ENCODE peak calls at places on chromosome 21, in nine cellular contexts. One of them, this sample, is unnamed.

GRCh38 chr21:45336535-45336810 is 48.8 kb upstream of the POFUT2 start:
- DNase-seq in psoas muscle: no peak
- DNase-seq in tibial artery: peak; percentile 61
- DNase-seq in colonic mucosa: no peak
- DNase-seq in heart right ventricle: no peak
- DNase-seq in HCT116: no peak
- DNase-seq in PC-3: no peak
- DNase-seq in hepatocyte: no peak
- DNase-seq in lower lobe of right lung: no peak
- DNase-seq in this sample: no peak

GRCh38 chr21:45078877-45079281 is 4.5 kb downstream of the ADARB1 start:
- DNase-seq in psoas muscle: no peak
- DNase-seq in tibial artery: no peak
- DNase-seq in colonic mucosa: no peak
- DNase-seq in heart right ventricle: no peak
- DNase-seq in HCT116: no peak
- DNase-seq in PC-3: no peak
- DNase-seq in hepatocyte: no peak
- DNase-seq in lower lobe of right lung: no peak
- DNase-seq in this sample: peak; percentile 15

GRCh38 chr21:14841511-14842472 is 223.0 kb downstream of the NRIP1 start:
- DNase-seq in psoas muscle: peak; percentile 48
- DNase-seq in tibial artery: no peak
- DNase-seq in colonic mucosa: no peak
- DNase-seq in heart right ventricle: no peak
- DNase-seq in HCT116: no peak
- DNase-seq in PC-3: no peak
- DNase-seq in hepatocyte: no peak
- DNase-seq in lower lobe of right lung: no peak
- DNase-seq in this sample: no peak

GRCh38 chr21:44416193-44416592 is 39.1 kb upstream of the LRRC3 start:
- DNase-seq in psoas muscle: no peak
- DNase-seq in tibial artery: peak; percentile 29
- DNase-seq in colonic mucosa: no peak
- DNase-seq in heart right ventricle: no peak
- DNase-seq in HCT116: no peak
- DNase-seq in PC-3: no peak
- DNase-seq in hepatocyte: no peak
- DNase-seq in lower lobe of right lung: no peak
- DNase-seq in this sample: no peak

GRCh38 chr21:46461909-46462308 is 3.2 kb downstream of the DIP2A start:
- DNase-seq in psoas muscle: no peak
- DNase-seq in tibial artery: no peak
- DNase-seq in colonic mucosa: no peak
- DNase-seq in heart right ventricle: no peak
- DNase-seq in HCT116: no peak
- DNase-seq in PC-3: no peak
- DNase-seq in hepatocyte: no peak
- DNase-seq in lower lobe of right lung: no peak
- DNase-seq in this sample: no peak

GRCh38 chr21:35044770-35045538 is 4.1 kb downstream of the RUNX1 start:
- DNase-seq in psoas muscle: no peak
- DNase-seq in tibial artery: no peak
- DNase-seq in colonic mucosa: no peak
- DNase-seq in heart right ventricle: no peak
- DNase-seq in HCT116: no peak
- DNase-seq in PC-3: no peak
- DNase-seq in hepatocyte: no peak
- DNase-seq in lower lobe of right lung: no peak
- DNase-seq in this sample: no peak

GRCh38 chr21:38984982-38985422 is 179.3 kb downstream of the ETS2 start:
- DNase-seq in psoas muscle: no peak
- DNase-seq in tibial artery: no peak
- DNase-seq in colonic mucosa: no peak
- DNase-seq in heart right ventricle: no peak
- DNase-seq in HCT116: no peak
- DNase-seq in PC-3: no peak
- DNase-seq in hepatocyte: no peak
- DNase-seq in lower lobe of right lung: no peak
- DNase-seq in this sample: no peak

GRCh38 chr21:45993210-45994085 is 11.9 kb downstream of the COL6A1 start:
- DNase-seq in psoas muscle: peak; percentile 74
- DNase-seq in tibial artery: peak; percentile 87
- DNase-seq in colonic mucosa: peak; percentile 12
- DNase-seq in heart right ventricle: peak; percentile 3
- DNase-seq in HCT116: no peak
- DNase-seq in PC-3: no peak
- DNase-seq in hepatocyte: no peak
- DNase-seq in lower lobe of right lung: peak; percentile 36
- DNase-seq in this sample: no peak

GRCh38 chr21:15210235-15210678 is 145.5 kb upstream of the NRIP1 start:
- DNase-seq in psoas muscle: peak; percentile 63
- DNase-seq in tibial artery: no peak
- DNase-seq in colonic mucosa: no peak
- DNase-seq in heart right ventricle: no peak
- DNase-seq in HCT116: no peak
- DNase-seq in PC-3: peak; percentile 94
- DNase-seq in hepatocyte: peak; percentile 28
- DNase-seq in lower lobe of right lung: peak; percentile 85
- DNase-seq in this sample: peak; percentile 61

GRCh38 chr21:39867198-39867650 is at the start of gene PCP4:
- DNase-seq in psoas muscle: no peak
- DNase-seq in tibial artery: peak; percentile 69
- DNase-seq in colonic mucosa: peak; percentile 61
- DNase-seq in heart right ventricle: peak; percentile 10
- DNase-seq in HCT116: peak; percentile 27
- DNase-seq in PC-3: peak; percentile 74
- DNase-seq in hepatocyte: peak; percentile 83
- DNase-seq in lower lobe of right lung: peak; percentile 59
- DNase-seq in this sample: peak; percentile 33

GRCh38 chr21:17976139-17976538 is 157.0 kb upstream of the C21orf91 start:
- DNase-seq in psoas muscle: no peak
- DNase-seq in tibial artery: no peak
- DNase-seq in colonic mucosa: no peak
- DNase-seq in heart right ventricle: no peak
- DNase-seq in HCT116: no peak
- DNase-seq in PC-3: no peak
- DNase-seq in hepatocyte: no peak
- DNase-seq in lower lobe of right lung: no peak
- DNase-seq in this sample: no peak

GRCh38 chr21:19130379-19131028 is 726.9 kb upstream of the TMPRSS15 start:
- DNase-seq in psoas muscle: no peak
- DNase-seq in tibial artery: no peak
- DNase-seq in colonic mucosa: no peak
- DNase-seq in heart right ventricle: no peak
- DNase-seq in HCT116: no peak
- DNase-seq in PC-3: no peak
- DNase-seq in hepatocyte: no peak
- DNase-seq in lower lobe of right lung: no peak
- DNase-seq in this sample: no peak

GRCh38 chr21:16509466-16509865 is 779.7 kb downstream of the USP25 start:
- DNase-seq in psoas muscle: no peak
- DNase-seq in tibial artery: no peak
- DNase-seq in colonic mucosa: no peak
- DNase-seq in heart right ventricle: no peak
- DNase-seq in HCT116: no peak
- DNase-seq in PC-3: no peak
- DNase-seq in hepatocyte: no peak
- DNase-seq in lower lobe of right lung: no peak
- DNase-seq in this sample: no peak

GRCh38 chr21:42675403-42675802 is 22.0 kb downstream of the PDE9A start:
- DNase-seq in psoas muscle: no peak
- DNase-seq in tibial artery: no peak
- DNase-seq in colonic mucosa: no peak
- DNase-seq in heart right ventricle: no peak
- DNase-seq in HCT116: no peak
- DNase-seq in PC-3: no peak
- DNase-seq in hepatocyte: no peak
- DNase-seq in lower lobe of right lung: no peak
- DNase-seq in this sample: no peak

GRCh38 chr21:42671778-42672593 is 18.6 kb downstream of the PDE9A start:
- DNase-seq in psoas muscle: no peak
- DNase-seq in tibial artery: no peak
- DNase-seq in colonic mucosa: no peak
- DNase-seq in heart right ventricle: no peak
- DNase-seq in HCT116: no peak
- DNase-seq in PC-3: peak; percentile 87
- DNase-seq in hepatocyte: no peak
- DNase-seq in lower lobe of right lung: no peak
- DNase-seq in this sample: no peak

GRCh38 chr21:42674351-42674940 is 21.0 kb downstream of the PDE9A start:
- DNase-seq in psoas muscle: peak; percentile 71
- DNase-seq in tibial artery: no peak
- DNase-seq in colonic mucosa: no peak
- DNase-seq in heart right ventricle: peak; percentile 70
- DNase-seq in HCT116: no peak
- DNase-seq in PC-3: no peak
- DNase-seq in hepatocyte: peak; percentile 76
- DNase-seq in lower lobe of right lung: no peak
- DNase-seq in this sample: no peak

GRCh38 chr21:42672699-42673458 is 19.5 kb downstream of the PDE9A start:
- DNase-seq in psoas muscle: no peak
- DNase-seq in tibial artery: no peak
- DNase-seq in colonic mucosa: no peak
- DNase-seq in heart right ventricle: no peak
- DNase-seq in HCT116: no peak
- DNase-seq in PC-3: peak; percentile 90
- DNase-seq in hepatocyte: peak; percentile 71
- DNase-seq in lower lobe of right lung: no peak
- DNase-seq in this sample: peak; percentile 13

GRCh38 chr21:42673633-42674328 is 20.4 kb downstream of the PDE9A start:
- DNase-seq in psoas muscle: no peak
- DNase-seq in tibial artery: no peak
- DNase-seq in colonic mucosa: no peak
- DNase-seq in heart right ventricle: no peak
- DNase-seq in HCT116: no peak
- DNase-seq in PC-3: no peak
- DNase-seq in hepatocyte: no peak
- DNase-seq in lower lobe of right lung: no peak
- DNase-seq in this sample: no peak
- H3K27me3 ChIP-seq in psoas muscle: no peaks in the 10 kb centered on the region
- H3K27me3 ChIP-seq in tibial artery: no peaks in the 10 kb centered on the region
- H3K27me3 ChIP-seq in colonic mucosa: no peaks in the 10 kb centered on the region
- H3K27me3 ChIP-seq in heart right ventricle: peaks cover 5% of the 10 kb centered on the region
- H3K27me3 ChIP-seq in HCT116: no peaks in the 10 kb centered on the region
- H3K27me3 ChIP-seq in PC-3: peaks cover 45% of the 10 kb centered on the region
- H3K27me3 ChIP-seq in hepatocyte: no peaks in the 10 kb centered on the region
- H3K27me3 ChIP-seq in lower lobe of right lung: no peaks in the 10 kb centered on the region
- H3K27me3 ChIP-seq in this sample: peaks cover 20% of the 10 kb centered on the region

DNA sequence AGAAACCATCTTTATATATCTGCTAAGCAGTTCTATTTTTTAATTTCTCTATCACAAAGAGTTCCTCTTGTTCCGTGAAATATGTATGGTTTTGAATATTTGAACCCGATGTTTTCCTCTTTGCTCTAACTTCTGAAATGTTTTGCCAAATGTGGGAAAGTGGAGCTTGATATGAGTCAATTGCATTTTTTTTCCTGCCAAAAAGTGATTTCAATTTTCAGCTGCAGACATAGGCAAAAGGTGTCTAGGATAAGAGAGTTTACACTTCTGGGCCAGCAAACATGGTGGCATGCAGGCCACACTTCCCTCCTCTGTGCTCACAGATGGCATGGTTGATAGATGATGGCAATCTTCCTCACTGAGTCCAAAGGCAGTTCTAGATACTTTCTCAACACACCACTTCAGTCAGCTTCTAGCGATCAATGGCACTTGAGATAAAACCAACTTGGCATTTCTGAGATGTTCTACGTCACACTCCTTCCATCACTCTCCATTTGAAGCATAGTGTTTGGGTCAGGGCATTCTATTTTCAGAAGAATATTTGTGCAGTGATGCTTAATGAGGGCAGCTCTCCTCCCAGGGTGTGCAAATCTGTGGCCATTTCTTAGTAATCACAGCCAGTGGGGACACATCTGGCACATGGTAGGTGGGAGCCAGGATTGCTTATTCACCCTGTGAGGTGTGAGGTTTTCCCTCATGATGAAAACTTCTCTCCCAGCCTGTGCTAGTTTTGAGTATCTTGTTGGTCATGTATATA is 54.4 kb upstream of the SCAF4 start:
- DNase-seq in psoas muscle: no peak
- DNase-seq in tibial artery: no peak
- DNase-seq in colonic mucosa: no peak
- DNase-seq in heart right ventricle: no peak
- DNase-seq in HCT116: no peak
- DNase-seq in PC-3: no peak
- DNase-seq in hepatocyte: no peak
- DNase-seq in lower lobe of right lung: no peak
- DNase-seq in this sample: no peak
- TF ChIP-seq CTCF in psoas muscle: no peak
- TF ChIP-seq CTCF in tibial artery: no peak
- TF ChIP-seq CTCF in colonic mucosa: peak; percentile 4
- TF ChIP-seq CTCF in heart right ventricle: no peak
- TF ChIP-seq CTCF in HCT116: no peak
- TF ChIP-seq CTCF in PC-3: no peak
- TF ChIP-seq CTCF in hepatocyte: no peak
- TF ChIP-seq CTCF in lower lobe of right lung: no peak
- TF ChIP-seq CTCF in this sample: no peak

GRCh38 chr21:41345934-41346685 is 15.7 kb upstream of the MX2 start:
- DNase-seq in psoas muscle: no peak
- DNase-seq in tibial artery: no peak
- DNase-seq in colonic mucosa: no peak
- DNase-seq in heart right ventricle: no peak
- DNase-seq in HCT116: no peak
- DNase-seq in PC-3: peak; percentile 91
- DNase-seq in hepatocyte: no peak
- DNase-seq in lower lobe of right lung: no peak
- DNase-seq in this sample: no peak
- H3K27me3 ChIP-seq in psoas muscle: peaks cover 5% of the 10 kb centered on the region
- H3K27me3 ChIP-seq in tibial artery: no peaks in the 10 kb centered on the region
- H3K27me3 ChIP-seq in colonic mucosa: no peaks in the 10 kb centered on the region
- H3K27me3 ChIP-seq in heart right ventricle: peaks cover 6% of the 10 kb centered on the region
- H3K27me3 ChIP-seq in HCT116: peaks cover 33% of the 10 kb centered on the region
- H3K27me3 ChIP-seq in PC-3: peaks cover 29% of the 10 kb centered on the region
- H3K27me3 ChIP-seq in hepatocyte: no peaks in the 10 kb centered on the region
- H3K27me3 ChIP-seq in lower lobe of right lung: peaks cover 12% of the 10 kb centered on the region
- H3K27me3 ChIP-seq in this sample: peaks cover 50% of the 10 kb centered on the region

DNA sequence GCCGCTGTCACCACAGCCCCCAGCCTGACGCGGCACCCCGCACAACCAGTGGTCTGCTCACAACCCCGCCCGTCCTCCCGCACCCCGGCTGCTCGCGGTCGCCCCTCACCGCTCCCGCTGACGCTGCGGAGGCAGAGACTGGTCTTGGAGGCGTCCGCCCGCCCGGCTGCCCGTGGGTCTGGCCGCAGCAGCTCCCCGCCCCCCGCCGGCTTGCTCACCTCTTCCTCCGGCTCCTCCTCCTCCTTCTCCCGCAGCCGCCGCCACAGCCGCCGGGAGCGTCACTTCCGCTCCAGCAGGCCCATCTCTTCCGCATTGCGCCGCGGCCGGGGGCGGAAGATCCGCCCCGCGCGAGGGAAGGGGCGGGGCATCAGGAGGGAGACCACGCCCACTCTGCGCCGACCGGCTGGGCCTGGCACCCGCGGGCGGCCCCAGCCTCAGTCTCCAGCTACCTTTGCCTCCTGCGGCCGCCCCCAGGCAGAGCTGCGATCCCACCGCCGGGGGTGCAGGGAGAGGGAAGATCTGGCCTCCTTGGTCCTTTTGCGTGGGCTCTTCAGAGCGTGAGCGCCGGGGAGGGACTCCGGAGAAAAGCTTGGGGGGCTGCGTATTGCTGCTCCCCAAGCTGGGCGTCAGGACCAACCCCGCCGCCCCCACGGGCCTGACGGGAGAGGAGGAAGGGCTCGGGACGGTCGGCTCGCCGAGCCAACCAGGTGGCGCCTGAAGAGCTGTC is at the start of gene SYNJ1:
- DNase-seq in psoas muscle: peak; percentile 98
- DNase-seq in tibial artery: peak; percentile 98
- DNase-seq in colonic mucosa: peak; percentile 95
- DNase-seq in heart right ventricle: peak; percentile 95
- DNase-seq in HCT116: peak; percentile 73
- DNase-seq in PC-3: peak; percentile 96
- DNase-seq in hepatocyte: peak; percentile 98
- DNase-seq in lower lobe of right lung: peak; percentile 97
- DNase-seq in this sample: peak; percentile 90
- TF ChIP-seq CTCF in psoas muscle: no peak
- TF ChIP-seq CTCF in tibial artery: no peak
- TF ChIP-seq CTCF in colonic mucosa: no peak
- TF ChIP-seq CTCF in heart right ventricle: no peak
- TF ChIP-seq CTCF in HCT116: no peak
- TF ChIP-seq CTCF in PC-3: no peak
- TF ChIP-seq CTCF in hepatocyte: no peak
- TF ChIP-seq CTCF in lower lobe of right lung: no peak
- TF ChIP-seq CTCF in this sample: no peak

This sample was measured in foreskin keratinocyte.